ENCODE peak calls at places on chromosomes 11 and 22, in six cellular contexts. F, D, V, S, B and T are unnamed samples.

GRCh38 chr22:17903564-17904295 is 120.6 kb downstream of the MICAL3 start:
- DNase-seq in V (no peak), B (no peak), D (no peak), F (no peak), S (no peak), T (no peak)

GRCh38 chr11:66595245-66595904 is 2.4 kb downstream of the CCS start:
- DNase-seq in V (no peak), B (peak; percentile 66), S (no peak), F (no peak), D (no peak), T (no peak)

GRCh38 chr11:15889972-15890371 is 466.4 kb downstream of the SOX6 start:
- DNase-seq in B (no peak), D (no peak), F (peak; percentile 4), V (no peak), S (peak; percentile 45), T (no peak)

GRCh38 chr22:31691408-31691807 is 29.4 kb upstream of the PISD start:
- DNase-seq in B (no peak), D (no peak), S (no peak), F (no peak), V (no peak), T (no peak)

GRCh38 chr22:46652930-46653331 is 32.7 kb downstream of the GRAMD4 start:
- DNase-seq in B (no peak), S (no peak), F (no peak), D (no peak), V (no peak), T (no peak)

GRCh38 chr22:36288571-36289405 is 35.9 kb downstream of the APOL1 start:
- DNase-seq in S (no peak), D (no peak), B (peak; percentile 40), V (no peak), F (no peak), T (no peak)

GRCh38 chr22:40567106-40567505 is 69.4 kb downstream of the MRTFA start:
- DNase-seq in B (no peak), V (no peak), S (peak; percentile 45), D (no peak), F (peak; percentile 6), T (no peak)

GRCh38 chr22:19784396-19785175 is 24.0 kb downstream of the TBX1 start:
- DNase-seq in S (no peak), F (no peak), V (no peak), D (no peak), B (peak; percentile 26), T (no peak)

GRCh38 chr11:96050435-96051182 is 126.7 kb upstream of the MTMR2 start:
- DNase-seq in B (no peak), S (no peak), V (no peak), F (no peak), D (no peak), T (no peak)

GRCh38 chr22:38871360-38872171 is 450 bp downstream of the CBX6 start:
- DNase-seq in D (peak; percentile 56), V (no peak), S (peak; percentile 30), B (no peak), F (no peak), T (no peak)

GRCh38 chr22:49149721-49150608 is 677.7 kb downstream of the BRD1 start:
- DNase-seq in D (no peak), V (no peak), F (no peak), B (no peak), S (no peak), T (no peak)